ENCODE peak calls at places on chromosomes 4 and X, in seven cellular contexts. A is activated CD8-positive, alpha-beta memory T cell treated with anti-CD3 and anti-CD28 coated beads for 4 hours; B is M059J; U is BJ; H is stimulated activated CD4-positive, alpha-beta T cell treated with anti-CD3 and anti-CD28 coated beads, Interleukin-1b, Interleukin-23, amount 100 ng/mL, for 1 hour; P is NCI-H1105; W is nephron progenitor cell. T is an unnamed sample.

GRCh38 chr4:16791460-16791859 is 107.0 kb downstream of the LDB2 start:
- DNase-seq in U (no peak), P (no peak), W (no peak), A (no peak), H (no peak), B (no peak), T (no peak)

GRCh38 chr4:73836373-73837269 is at the start of gene CXCL6:
- DNase-seq in A (no peak), B (peak), P (no peak), W (peak), H (no peak), U (no peak), T (no peak)

GRCh38 chr4:121675715-121676114 is 21.1 kb downstream of the ANXA5 start:
- DNase-seq in B (no peak), A (no peak), H (no peak), W (no peak), P (no peak), U (no peak), T (no peak)

GRCh38 chr4:149885896-149886295 is 70.3 kb upstream of the IQCM start:
- DNase-seq in P (no peak), H (no peak), A (no peak), B (peak), W (no peak), U (peak), T (no peak)

GRCh38 chr4:169270810-169271691 is at the start of gene SH3RF1:
- DNase-seq in H (no peak), P (peak), W (peak), B (peak), A (no peak), U (no peak), T (peak)

GRCh38 chrX:110008001-110008635 is 5.2 kb downstream of the TMEM164 start:
- DNase-seq in U (no peak), A (no peak), W (no peak), P (no peak), H (no peak), B (no peak), T (no peak)

GRCh38 chr4:45795165-45795564 is 328.7 kb downstream of the GABRG1 start:
- DNase-seq in U (no peak), H (no peak), A (no peak), P (no peak), W (peak), B (no peak), T (no peak)

GRCh38 chr4:163164591-163164990 is 2.1 kb downstream of the NAF1 start:
- DNase-seq in A (no peak), U (no peak), W (no peak), B (no peak), P (no peak), H (no peak), T (no peak)

GRCh38 chr4:144300616-144301015 is 160.1 kb upstream of the GYPA start:
- DNase-seq in P (no peak), A (no peak), U (no peak), B (no peak), H (no peak), W (no peak), T (no peak)

GRCh38 chr4:102288497-102288896 is 56.8 kb downstream of the SLC39A8 start:
- DNase-seq in P (no peak), U (no peak), B (no peak), H (no peak), A (no peak), W (no peak), T (no peak)

GRCh38 chrX:57453901-57454300 is 137.9 kb upstream of the ZXDB start:
- DNase-seq in U (no peak), P (no peak), W (no peak), A (no peak), B (peak), H (no peak), T (no peak)

GRCh38 chr4:69322055-69322454 is 41.8 kb downstream of the UGT2B28 start:
- DNase-seq in H (no peak), P (no peak), W (no peak), A (no peak), U (no peak), B (peak), T (no peak)

GRCh38 chr4:145920205-145920604 is 18.4 kb downstream of the ZNF827 start:
- DNase-seq in P (no peak), A (no peak), W (no peak), U (peak), B (peak), H (no peak), T (no peak)

GRCh38 chr4:58590714-58591113 is 1480.5 kb upstream of the IGFBP7 start:
- DNase-seq in A (no peak), B (no peak), H (no peak), U (no peak), W (no peak), P (no peak), T (no peak)

GRCh38 chr4:38055566-38055965 is 95.4 kb downstream of the PTTG2 start:
- DNase-seq in U (no peak), B (no peak), A (no peak), P (no peak), W (no peak), H (no peak), T (no peak)

GRCh38 chrX:97531824-97532223 is 648.1 kb downstream of the RPA4 start:
- DNase-seq in H (no peak), W (no peak), P (no peak), A (no peak), U (no peak), B (no peak), T (no peak)

GRCh38 chr4:169567916-169568315 is 44.5 kb downstream of the NEK1 start:
- DNase-seq in U (no peak), W (no peak), B (no peak), H (no peak), P (no peak), A (no peak), T (no peak)

GRCh38 chr4:188781655-188782054 is 642.4 kb downstream of the TRIML1 start:
- DNase-seq in H (no peak), A (no peak), U (no peak), B (peak), P (no peak), W (peak), T (no peak)

GRCh38 chr4:30721353-30722091 is 1.4 kb downstream of the PCDH7 start:
- DNase-seq in H (no peak), U (no peak), B (no peak), A (no peak), W (peak), P (peak), T (no peak)

T was measured in activated T-cell treated with anti-CD3 and anti-CD28 coated beads for 48 hours.